ENCODE peak calls at places on chromosome 11, in ten cellular contexts. X is CD14-positive monocyte; C is osteocyte; I is T-helper 9 cell; N is DMS153; M is NB4; J is sciatic nerve; S is stimulated activated CD8-positive, alpha-beta memory T cell treated with anti-CD3 and anti-CD28 coated beads, Interleukin-2, amount 100 ng/mL, for 1 hour; A is prostate gland; T is GM04504. Y is an unnamed sample.

GRCh38 chr11:128689946-128690745 is 3.7 kb upstream of the FLI1 start:
- DNase-seq in X (no peak), S (no peak), T (no peak), N (no peak), A (no peak), M (no peak), J (no peak), I (no peak), C (no peak), Y (no peak)

GRCh38 chr11:113261709-113262475 is 52.5 kb upstream of the TTC12 start:
- DNase-seq in J (no peak), T (no peak), S (no peak), A (no peak), I (no peak), C (no peak), X (no peak), M (peak), N (no peak), Y (no peak)

GRCh38 chr11:128528294-128528693 is 59.1 kb downstream of the ETS1 start:
- DNase-seq in T (no peak), I (no peak), J (no peak), M (no peak), S (no peak), X (no peak), N (no peak), A (no peak), C (no peak), Y (no peak)

GRCh38 chr11:33930317-33931021 is 38.6 kb upstream of the LMO2 start:
- DNase-seq in J (no peak), A (peak), S (no peak), T (peak), I (no peak), M (peak), N (no peak), C (no peak), X (peak), Y (peak)

GRCh38 chr11:14519692-14520085 is 497 bp downstream of the PSMA1 start:
- DNase-seq in I (no peak), J (no peak), C (no peak), S (no peak), A (no peak), M (no peak), N (no peak), X (peak), T (no peak), Y (peak)

GRCh38 chr11:3860360-3860759 is 4.9 kb downstream of the STIM1 start:
- DNase-seq in I (no peak), X (no peak), M (no peak), T (no peak), J (no peak), N (no peak), A (no peak), C (no peak), S (no peak), Y (no peak)

GRCh38 chr11:76769071-76769560 is 14.0 kb upstream of the TSKU start:
- DNase-seq in M (peak), C (no peak), N (no peak), S (no peak), X (no peak), A (no peak), T (no peak), I (no peak), J (no peak), Y (no peak)

GRCh38 chr11:67501854-67502253 is 3.3 kb downstream of the PITPNM1 start:
- DNase-seq in A (no peak), T (no peak), I (no peak), S (no peak), J (no peak), M (no peak), N (no peak), X (no peak), C (no peak), Y (no peak)

GRCh38 chr11:27619936-27620335 is 80.3 kb downstream of the BDNF start:
- DNase-seq in M (no peak), X (no peak), I (no peak), C (no peak), J (no peak), S (no peak), A (no peak), N (no peak), T (no peak), Y (no peak)

GRCh38 chr11:1013628-1013935 is 22.9 kb downstream of the MUC6 start:
- DNase-seq in X (no peak), J (no peak), S (no peak), A (no peak), C (no peak), T (no peak), M (no peak), I (no peak), N (no peak), Y (no peak)

GRCh38 chr11:114058026-114058706 is 1.3 kb upstream of the ZBTB16 start:
- DNase-seq in A (no peak), M (no peak), I (no peak), C (no peak), N (no peak), S (no peak), T (no peak), X (no peak), J (no peak), Y (no peak)

GRCh38 chr11:2558402-2558801 is 113.6 kb downstream of the KCNQ1 start:
- DNase-seq in S (no peak), A (no peak), I (no peak), M (no peak), X (peak), J (peak), N (no peak), C (no peak), T (no peak), Y (no peak)

GRCh38 chr11:61911124-61911700 is 6.2 kb downstream of the RAB3IL1 start:
- DNase-seq in T (no peak), S (no peak), A (no peak), I (no peak), N (no peak), C (no peak), X (no peak), M (no peak), J (no peak), Y (no peak)

GRCh38 chr11:131025020-131025419 is 108.7 kb upstream of the SNX19 start:
- DNase-seq in C (no peak), A (no peak), J (no peak), N (no peak), T (peak), I (no peak), S (no peak), X (no peak), M (no peak), Y (peak)

GRCh38 chr11:2229713-2230297 is 40.6 kb downstream of the ASCL2 start:
- DNase-seq in C (no peak), X (no peak), A (no peak), S (no peak), M (no peak), N (no peak), I (no peak), T (no peak), J (no peak), Y (no peak)